ENCODE peak calls at places on chromosomes 3 and 15, in five cellular contexts. One of them, this sample, is unnamed.

GRCh38 chr3:16338124-16338523 is 73.1 kb downstream of the OXNAD1 start:
- DNase-seq in neuronal stem cell: no peak
- DNase-seq in IMR-90: no peak
- DNase-seq in H1: no peak
- DNase-seq in trophoblast cell: peak; percentile 50
- DNase-seq in this sample: peak; percentile 52

GRCh38 chr15:52100807-52101206 is 11.8 kb downstream of the BCL2L10 start:
- DNase-seq in neuronal stem cell: no peak
- DNase-seq in IMR-90: peak; percentile 94
- DNase-seq in H1: no peak
- DNase-seq in trophoblast cell: peak; percentile 74
- DNase-seq in this sample: peak; percentile 99

GRCh38 chr3:61570813-61571212 is 9.4 kb downstream of the PTPRG start:
- DNase-seq in neuronal stem cell: no peak
- DNase-seq in IMR-90: no peak
- DNase-seq in H1: no peak
- DNase-seq in trophoblast cell: no peak
- DNase-seq in this sample: no peak

GRCh38 chr15:40995656-40996055 is 42.4 kb downstream of the CHAC1 start:
- DNase-seq in neuronal stem cell: no peak
- DNase-seq in IMR-90: no peak
- DNase-seq in H1: no peak
- DNase-seq in trophoblast cell: peak; percentile 98
- DNase-seq in this sample: no peak

GRCh38 chr15:36278219-36278618 is 301.2 kb upstream of the CDIN1 start:
- DNase-seq in neuronal stem cell: no peak
- DNase-seq in IMR-90: peak; percentile 11
- DNase-seq in H1: no peak
- DNase-seq in trophoblast cell: no peak
- DNase-seq in this sample: peak; percentile 4

GRCh38 chr3:142586803-142587406 is 8.4 kb upstream of the ATR start:
- DNase-seq in neuronal stem cell: peak; percentile 58
- DNase-seq in IMR-90: peak; percentile 73
- DNase-seq in H1: no peak
- DNase-seq in trophoblast cell: peak; percentile 96
- DNase-seq in this sample: peak; percentile 79

GRCh38 chr15:34018021-34018645 is 20.9 kb downstream of the AVEN start:
- DNase-seq in neuronal stem cell: no peak
- DNase-seq in IMR-90: no peak
- DNase-seq in H1: no peak
- DNase-seq in trophoblast cell: no peak
- DNase-seq in this sample: no peak

GRCh38 chr3:55322649-55323048 is 164.5 kb downstream of the WNT5A start:
- DNase-seq in neuronal stem cell: no peak
- DNase-seq in IMR-90: no peak
- DNase-seq in H1: no peak
- DNase-seq in trophoblast cell: no peak
- DNase-seq in this sample: no peak

GRCh38 chr3:127652246-127652995 is 20.3 kb upstream of the ABTB1 start:
- DNase-seq in neuronal stem cell: peak; percentile 65
- DNase-seq in IMR-90: peak; percentile 50
- DNase-seq in H1: peak; percentile 72
- DNase-seq in trophoblast cell: peak; percentile 75
- DNase-seq in this sample: peak; percentile 67

GRCh38 chr3:122893754-122894668 is 99.1 kb downstream of the SLC49A4 start:
- DNase-seq in neuronal stem cell: no peak
- DNase-seq in IMR-90: peak; percentile 15
- DNase-seq in H1: no peak
- DNase-seq in trophoblast cell: peak; percentile 86
- DNase-seq in this sample: no peak

GRCh38 chr3:137768361-137769320 is 4.5 kb downstream of the SOX14 start:
- DNase-seq in neuronal stem cell: no peak
- DNase-seq in IMR-90: no peak
- DNase-seq in H1: peak; percentile 74
- DNase-seq in trophoblast cell: peak; percentile 56
- DNase-seq in this sample: no peak

DNA sequence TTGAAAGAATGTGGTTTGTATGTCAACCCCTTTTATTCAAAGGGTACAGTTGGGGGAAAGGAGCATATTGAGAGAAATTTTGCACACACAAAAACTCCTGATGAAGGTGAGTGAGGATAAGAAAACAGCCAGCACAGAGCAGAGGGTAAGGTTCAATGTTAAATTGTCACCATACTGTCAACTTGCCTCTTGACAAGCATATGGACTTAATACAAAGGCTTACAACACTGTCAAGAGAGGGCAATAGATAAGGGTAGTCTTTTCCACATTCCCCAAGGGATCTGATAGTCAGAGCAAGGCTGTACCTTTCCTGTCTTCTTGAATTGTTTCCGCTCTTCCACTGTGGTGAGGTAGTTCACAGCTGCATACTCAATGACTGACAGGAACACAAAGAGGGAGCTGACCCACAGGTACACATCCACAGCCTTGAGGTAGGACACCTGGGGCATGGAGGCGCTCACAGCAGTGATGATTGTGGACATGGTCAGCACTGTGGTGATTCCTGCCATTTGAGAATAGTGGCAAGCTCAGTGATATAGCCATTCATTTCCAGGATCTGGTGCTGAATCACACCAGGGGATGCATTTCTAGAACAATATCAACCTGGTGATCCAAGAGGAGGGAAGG is 20.4 kb upstream of the RIOX2 start:
- DNase-seq in neuronal stem cell: no peak
- DNase-seq in IMR-90: no peak
- DNase-seq in H1: no peak
- DNase-seq in trophoblast cell: no peak
- DNase-seq in this sample: no peak
- H2AFZ ChIP-seq in neuronal stem cell: no peak overlapping the region
- H2AFZ ChIP-seq in IMR-90: no peak overlapping the region
- H2AFZ ChIP-seq in H1: peak overlapping the region; percentile 55
- H2AFZ ChIP-seq in trophoblast cell: no peak overlapping the region
- H2AFZ ChIP-seq in this sample: no peak overlapping the region

GRCh38 chr3:107369791-107370190 is 7.4 kb upstream of the CCDC54 start:
- DNase-seq in neuronal stem cell: no peak
- DNase-seq in IMR-90: peak; percentile 24
- DNase-seq in H1: no peak
- DNase-seq in trophoblast cell: no peak
- DNase-seq in this sample: no peak

GRCh38 chr3:107367353-107367752 is 9.9 kb upstream of the CCDC54 start:
- DNase-seq in neuronal stem cell: no peak
- DNase-seq in IMR-90: peak; percentile 88
- DNase-seq in H1: no peak
- DNase-seq in trophoblast cell: no peak
- DNase-seq in this sample: peak; percentile 28

GRCh38 chr3:107365051-107365450 is 12.2 kb upstream of the CCDC54 start:
- DNase-seq in neuronal stem cell: no peak
- DNase-seq in IMR-90: no peak
- DNase-seq in H1: no peak
- DNase-seq in trophoblast cell: no peak
- DNase-seq in this sample: no peak

GRCh38 chr3:107368999-107369398 is 8.2 kb upstream of the CCDC54 start:
- DNase-seq in neuronal stem cell: no peak
- DNase-seq in IMR-90: no peak
- DNase-seq in H1: no peak
- DNase-seq in trophoblast cell: peak; percentile 30
- DNase-seq in this sample: no peak

GRCh38 chr3:107366766-107367165 is 10.5 kb upstream of the CCDC54 start:
- DNase-seq in neuronal stem cell: no peak
- DNase-seq in IMR-90: peak; percentile 8
- DNase-seq in H1: no peak
- DNase-seq in trophoblast cell: no peak
- DNase-seq in this sample: no peak
- H3K4me3 ChIP-seq in neuronal stem cell: no peak overlapping the region
- H3K4me3 ChIP-seq in IMR-90: no peak overlapping the region
- H3K4me3 ChIP-seq in H1: no peak overlapping the region
- H3K4me3 ChIP-seq in trophoblast cell: no peak overlapping the region
- H3K4me3 ChIP-seq in this sample: no peak overlapping the region

GRCh38 chr15:67089218-67090193 is 24.1 kb downstream of the SMAD3 start:
- DNase-seq in neuronal stem cell: no peak
- DNase-seq in IMR-90: peak; percentile 80
- DNase-seq in H1: no peak
- DNase-seq in trophoblast cell: no peak
- DNase-seq in this sample: peak; percentile 78
- H2BK5ac ChIP-seq in neuronal stem cell: peak overlapping the region; percentile 35
- H2BK5ac ChIP-seq in IMR-90: peak overlapping the region; percentile 14
- H2BK5ac ChIP-seq in H1: no peak overlapping the region
- H2BK5ac ChIP-seq in trophoblast cell: no peak overlapping the region
- H2BK5ac ChIP-seq in this sample: no peak overlapping the region

GRCh38 chr15:73993211-73993994 is 1.1 kb upstream of the PML start:
- DNase-seq in neuronal stem cell: no peak
- DNase-seq in IMR-90: no peak
- DNase-seq in H1: no peak
- DNase-seq in trophoblast cell: no peak
- DNase-seq in this sample: no peak
- H2AFZ ChIP-seq in neuronal stem cell: no peak overlapping the region
- H2AFZ ChIP-seq in IMR-90: peak overlapping the region; percentile 45
- H2AFZ ChIP-seq in H1: no peak overlapping the region
- H2AFZ ChIP-seq in trophoblast cell: no peak overlapping the region
- H2AFZ ChIP-seq in this sample: no peak overlapping the region

This sample was measured in mesenchymal stem cell.